ENCODE peak calls at places on chromosomes 6 and 20, in four cellular contexts. O is cardiac muscle cell, A is right lobe of liver, D is mesothelial cell of epicardium. X is an unnamed sample.

GRCh38 chr6:85421963-85422362 is 27.9 kb upstream of the NT5E start:
- DNase-seq in O (no peak), A (no peak), D (no peak), X (no peak)

GRCh38 chr6:73339340-73339739 is 14.7 kb downstream of the DPPA5 start:
- DNase-seq in O (no peak), A (no peak), D (no peak), X (no peak)

GRCh38 chr20:4009305-4009704 is 6.1 kb downstream of the RNF24 start:
- DNase-seq in O (no peak), A (no peak), D (no peak), X (no peak)

GRCh38 chr20:47642624-47643023 is 140.9 kb downstream of the NCOA3 start:
- DNase-seq in O (no peak), A (no peak), D (no peak), X (no peak)

GRCh38 chr6:5786321-5787053 is 220.2 kb downstream of the NRN1 start:
- DNase-seq in O (no peak), A (no peak), D (no peak), X (no peak)

GRCh38 chr20:20327756-20328155 is 40.1 kb upstream of the INSM1 start:
- DNase-seq in O (no peak), A (no peak), D (no peak), X (no peak)

GRCh38 chr6:134177753-134178229 is 125.4 kb upstream of the SLC2A12 start:
- DNase-seq in O (no peak), A (no peak), D (no peak), X (no peak)

GRCh38 chr6:125220712-125221111 is 67.1 kb downstream of the TPD52L1 start:
- DNase-seq in O (no peak), A (no peak), D (no peak), X (no peak)

GRCh38 chr6:144195671-144196070 is 45.4 kb downstream of the STX11 start:
- DNase-seq in O (no peak), A (no peak), D (no peak), X (no peak)

GRCh38 chr6:151690303-151690702 is 117.2 kb upstream of the ESR1 start:
- DNase-seq in O (no peak), A (no peak), D (no peak), X (no peak)

GRCh38 chr20:58287638-58288037 is 21.9 kb upstream of the RAB22A start:
- DNase-seq in O (no peak), A (no peak), D (no peak), X (no peak)

GRCh38 chr6:13538084-13538483 is 36.3 kb upstream of the SIRT5 start:
- DNase-seq in O (peak), A (no peak), D (no peak), X (no peak)

GRCh38 chr6:149484733-149485700 is at the start of gene ZC3H12D:
- DNase-seq in O (no peak), A (no peak), D (no peak), X (no peak)

GRCh38 chr6:149235130-149235561 is 82.4 kb upstream of the TAB2 start:
- DNase-seq in O (no peak), A (no peak), D (no peak), X (no peak)

GRCh38 chr6:98039876-98040605 is 757.0 kb upstream of the MMS22L start:
- DNase-seq in O (peak), A (no peak), D (no peak), X (no peak)

GRCh38 chr20:54293526-54293925 is 85.6 kb downstream of the PFDN4 start:
- DNase-seq in O (no peak), A (no peak), D (no peak), X (no peak)

GRCh38 chr6:165988306-165988756 is 179.3 kb downstream of the TBXT start:
- DNase-seq in O (peak), A (no peak), D (no peak), X (peak)
- TF ChIP-seq CTCF in O (no peak), A (no peak), D (no peak), X (no peak)

GRCh38 chr6:157789861-157790260 is 33.2 kb upstream of the SNX9 start:
- DNase-seq in O (no peak), A (no peak), D (no peak), X (peak)
- TF ChIP-seq CTCF in O (no peak), A (no peak), D (no peak), X (no peak)

GRCh38 chr6:139473239-139473701 is 98.8 kb upstream of the CITED2 start:
- DNase-seq in O (no peak), A (no peak), D (peak), X (peak)
- TF ChIP-seq CTCF in O (no peak), A (no peak), D (no peak), X (no peak)

GRCh38 chr6:158366363-158366762 is 54.1 kb downstream of the TULP4 start:
- DNase-seq in O (no peak), A (no peak), D (no peak), X (no peak)

GRCh38 chr6:158358450-158359077 is 46.3 kb downstream of the TULP4 start:
- DNase-seq in O (no peak), A (no peak), D (no peak), X (no peak)

GRCh38 chr6:158357570-158358216 is 45.4 kb downstream of the TULP4 start:
- DNase-seq in O (no peak), A (no peak), D (no peak), X (no peak)

GRCh38 chr6:158356586-158357546 is 44.6 kb downstream of the TULP4 start:
- DNase-seq in O (no peak), A (no peak), D (no peak), X (no peak)

DNA sequence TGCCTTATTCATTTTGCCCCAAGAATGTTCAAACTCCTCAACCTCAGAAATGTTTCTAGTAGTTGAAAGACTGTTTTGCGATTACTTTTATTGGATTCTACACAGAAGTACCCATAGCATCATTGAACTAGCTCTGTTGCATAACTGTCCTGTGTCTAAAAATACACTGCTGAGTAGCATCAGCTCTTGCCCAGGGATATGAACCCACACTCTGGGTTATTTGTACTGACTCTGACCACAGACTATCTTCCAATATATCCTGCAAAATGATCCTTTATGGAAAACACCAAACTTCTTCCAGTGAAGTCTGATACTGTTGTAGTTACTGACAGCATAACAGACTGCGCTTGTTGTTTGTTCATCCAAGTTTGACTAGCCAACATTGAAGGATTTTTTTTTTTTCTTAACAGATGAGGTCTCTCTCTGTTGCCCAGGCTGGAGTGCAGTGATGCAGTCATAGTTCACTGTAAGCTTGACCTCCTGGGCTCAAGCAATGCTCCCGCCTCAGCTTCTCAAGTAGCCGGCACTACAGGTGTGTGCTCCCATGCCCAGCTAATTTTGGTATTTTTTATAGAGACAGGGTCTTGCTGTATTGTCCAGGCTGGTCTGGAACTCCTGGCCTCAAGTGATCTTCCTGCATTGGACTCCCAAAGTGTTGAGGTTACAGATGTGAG is 49.8 kb downstream of the TULP4 start:
- DNase-seq in O (no peak), A (no peak), D (no peak), X (no peak)
- TF ChIP-seq CTCF in O (no peak), A (no peak), D (no peak), X (no peak)

GRCh38 chr20:63352811-63353221 is 8.3 kb downstream of the CHRNA4 start:
- DNase-seq in O (no peak), A (peak), D (no peak), X (no peak)

GRCh38 chr20:63350597-63351379 is 10.4 kb downstream of the CHRNA4 start:
- DNase-seq in O (no peak), A (peak), D (no peak), X (no peak)

GRCh38 chr20:63350196-63350595 is 11.0 kb downstream of the CHRNA4 start:
- DNase-seq in O (no peak), A (peak), D (no peak), X (no peak)

GRCh38 chr20:63351380-63351700 is 9.8 kb downstream of the CHRNA4 start:
- DNase-seq in O (no peak), A (no peak), D (no peak), X (no peak)

DNA sequence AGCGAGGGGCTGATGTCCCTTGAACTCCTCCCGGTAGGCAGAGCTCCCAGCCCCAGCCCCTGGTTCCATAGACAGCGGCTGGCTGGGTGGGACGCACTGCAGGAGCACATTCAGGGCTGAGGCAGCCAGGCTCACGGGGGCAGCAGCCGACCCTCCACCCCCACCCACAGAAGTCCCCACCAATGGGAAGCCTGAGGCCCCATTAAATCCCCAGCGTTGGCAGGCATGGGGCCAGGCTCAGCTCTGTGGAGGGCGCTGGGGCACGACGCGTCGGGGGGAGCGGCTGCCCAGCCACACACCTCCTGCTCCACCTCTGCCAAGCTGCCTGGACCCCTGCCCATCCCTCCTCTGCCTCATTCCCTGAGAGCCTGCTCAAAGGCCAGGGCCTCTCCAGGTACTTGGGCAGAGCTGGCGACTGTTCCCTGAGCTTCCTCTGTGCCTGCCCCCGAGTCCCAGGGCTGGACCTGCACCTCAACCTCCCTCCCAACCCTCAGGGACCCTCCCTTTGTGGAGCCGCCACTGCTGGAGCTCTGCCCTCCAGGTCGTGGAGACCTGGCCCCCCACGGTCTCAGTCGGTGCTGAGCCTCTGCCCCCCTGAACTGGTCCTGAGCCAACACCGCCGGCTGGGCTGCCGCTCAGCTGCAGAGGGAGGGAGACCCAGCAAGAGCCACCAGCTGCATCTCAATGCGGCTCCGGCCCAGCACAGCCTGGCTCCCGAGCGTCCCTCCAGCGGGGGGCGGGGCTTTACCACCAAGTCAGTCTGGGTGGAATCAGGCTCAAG is 9.1 kb downstream of the CHRNA4 start:
- DNase-seq in O (peak), A (peak), D (no peak), X (peak)
- TF ChIP-seq CTCF in O (no peak), A (no peak), D (no peak), X (no peak)

GRCh38 chr6:116060572-116061283 is at the start of gene FRK:
- DNase-seq in O (no peak), A (peak), D (no peak), X (no peak)
- TF ChIP-seq CTCF in O (peak), A (peak), D (peak), X (no peak)

DNA sequence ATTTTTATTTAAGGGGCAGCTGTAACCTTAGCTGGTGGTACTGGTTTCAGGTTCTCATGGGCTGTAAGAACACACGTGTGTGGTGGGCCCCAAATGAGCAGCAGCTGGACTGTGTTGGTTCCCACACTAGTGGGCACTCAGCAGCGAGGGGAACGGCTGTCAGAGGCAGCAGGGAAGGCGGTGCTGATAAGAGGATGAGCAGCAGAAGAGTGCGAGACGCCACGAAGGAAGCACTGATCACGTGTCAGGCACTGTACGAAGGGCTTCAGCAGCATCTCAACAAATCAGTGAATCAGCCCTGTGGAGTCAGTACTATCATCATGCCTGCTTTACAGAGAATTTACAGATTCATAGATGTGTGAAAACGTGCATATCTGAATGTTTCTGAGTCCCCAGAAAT is 41.0 kb upstream of the EMILIN3 start:
- DNase-seq in O (no peak), A (no peak), D (no peak), X (no peak)
- TF ChIP-seq CTCF in O (no peak), A (no peak), D (no peak), X (no peak)